ENCODE peak calls at places on chromosomes 5 and 9, in four cellular contexts. X, V, C and I are unnamed samples.

GRCh38 chr9:134811673-134812668 is 68.6 kb upstream of the FCN2 start:
- DNase-seq in V (no peak), C (peak), X (peak), I (no peak)

GRCh38 chr5:78718827-78719226 is 70.3 kb upstream of the LHFPL2 start:
- DNase-seq in X (no peak), C (no peak), V (no peak), I (no peak)

GRCh38 chr5:87300744-87301143 is 33.1 kb downstream of the RASA1 start:
- DNase-seq in X (peak), C (peak), V (peak), I (peak)

GRCh38 chr5:150073086-150073625 is 13.2 kb downstream of the CSF1R start:
- DNase-seq in C (no peak), X (no peak), V (no peak), I (no peak)

GRCh38 chr5:68347549-68347948 is 132.0 kb downstream of the PIK3R1 start:
- DNase-seq in C (no peak), X (no peak), V (no peak), I (no peak)

GRCh38 chr5:40396312-40396711 is 283.4 kb upstream of the PTGER4 start:
- DNase-seq in X (no peak), C (no peak), V (no peak), I (no peak)

GRCh38 chr5:146306838-146307237 is 31.8 kb upstream of the POU4F3 start:
- DNase-seq in X (no peak), C (no peak), V (no peak), I (no peak)

GRCh38 chr9:84140535-84141101 is 160.0 kb downstream of the RMI1 start:
- DNase-seq in X (peak), C (peak), V (peak), I (no peak)

GRCh38 chr5:154801083-154801482 is 45.9 kb downstream of the LARP1 start:
- DNase-seq in X (peak), C (no peak), V (no peak), I (peak)

GRCh38 chr9:136325354-136325753 is 2.0 kb upstream of the GPSM1 start:
- DNase-seq in V (no peak), X (no peak), C (no peak), I (no peak)

GRCh38 chr5:96816430-96816939 is 8.7 kb upstream of the ERAP1 start:
- DNase-seq in C (no peak), X (no peak), V (peak), I (no peak)

GRCh38 chr5:75566710-75567309 is 44.4 kb upstream of the ANKDD1B start:
- DNase-seq in V (peak), C (peak), X (peak), I (peak)

GRCh38 chr9:120920495-120921178 is 6.0 kb downstream of the TRAF1 start:
- DNase-seq in V (no peak), C (peak), X (no peak), I (no peak)

GRCh38 chr9:124739360-124739759 is 31.8 kb downstream of the NR6A1 start:
- DNase-seq in X (no peak), C (no peak), V (no peak), I (no peak)

GRCh38 chr5:169097374-169097831 is 203.5 kb downstream of the SLIT3 start:
- DNase-seq in X (no peak), C (no peak), V (no peak), I (no peak)

GRCh38 chr5:756171-756570 is 28.4 kb downstream of the ZDHHC11B start:
- DNase-seq in C (no peak), X (no peak), V (no peak), I (no peak)

GRCh38 chr5:119651496-119651895 is 22.1 kb downstream of the FAM170A start:
- DNase-seq in V (no peak), X (no peak), C (no peak), I (no peak)

GRCh38 chr9:129860653-129861446 is 25.6 kb downstream of the USP20 start:
- DNase-seq in X (no peak), C (no peak), V (peak), I (no peak)

GRCh38 chr5:68435611-68436010 is 220.1 kb downstream of the PIK3R1 start:
- DNase-seq in X (no peak), V (no peak), C (no peak), I (no peak)